ENCODE peak calls at places on chromosome 6, in seven cellular contexts. O is effector CD4-positive, alpha-beta T cell; I is H54; B is heart left ventricle; F is NAMALWA; W is mucosa of gallbladder; K is HEK293T. H is an unnamed sample.

GRCh38 chr6:143099647-143100046 is 39.0 kb downstream of the AIG1 start:
- DNase-seq in O (no peak), I (no peak), B (no peak), F (no peak), W (no peak), K (no peak), H (no peak)

GRCh38 chr6:99491159-99491558 is 24.1 kb downstream of the USP45 start:
- DNase-seq in O (no peak), I (no peak), B (no peak), F (no peak), W (no peak), K (no peak), H (no peak)

GRCh38 chr6:31113861-31114539 is 600 bp upstream of the PSORS1C1 start:
- DNase-seq in O (no peak), I (no peak), B (no peak), F (no peak), W (no peak), K (no peak), H (no peak)

GRCh38 chr6:150596439-150596838 is 3.2 kb upstream of the PLEKHG1 start:
- DNase-seq in O (no peak), I (no peak), B (no peak), F (no peak), W (no peak), K (no peak), H (no peak)

GRCh38 chr6:9266741-9267140 is 831.4 kb upstream of the SLC35B3 start:
- DNase-seq in O (no peak), I (no peak), B (no peak), F (no peak), W (no peak), K (no peak), H (no peak)

GRCh38 chr6:44386364-44386928 is 1.1 kb upstream of the CDC5L start:
- DNase-seq in O (no peak), I (no peak), B (no peak), F (no peak), W (no peak), K (no peak), H (no peak)

GRCh38 chr6:71248306-71248705 is 40.3 kb upstream of the OGFRL1 start:
- DNase-seq in O (no peak), I (peak), B (no peak), F (peak), W (no peak), K (no peak), H (no peak)

GRCh38 chr6:10583509-10583908 is 62.4 kb downstream of the GCNT2 start:
- DNase-seq in O (no peak), I (no peak), B (no peak), F (no peak), W (no peak), K (no peak), H (no peak)

GRCh38 chr6:44058617-44059358 is 68.5 kb downstream of the MRPL14 start:
- DNase-seq in O (no peak), I (peak), B (peak), F (no peak), W (peak), K (no peak), H (peak)

GRCh38 chr6:165049362-165049761 is 260.0 kb downstream of the C6orf118 start:
- DNase-seq in O (peak), I (no peak), B (peak), F (peak), W (peak), K (peak), H (no peak)

GRCh38 chr6:162973141-162973872 is 245.5 kb downstream of the PACRG start:
- DNase-seq in O (no peak), I (no peak), B (no peak), F (no peak), W (no peak), K (no peak), H (no peak)

GRCh38 chr6:43702522-43703440 is 15.2 kb upstream of the MRPS18A start:
- DNase-seq in O (no peak), I (peak), B (peak), F (peak), W (peak), K (peak), H (peak)

GRCh38 chr6:83708546-83708969 is 343 bp downstream of the SNAP91 start:
- DNase-seq in O (no peak), I (no peak), B (no peak), F (no peak), W (no peak), K (peak), H (no peak)

GRCh38 chr6:164102701-164103100 is 688.2 kb downstream of the QKI start:
- DNase-seq in O (no peak), I (no peak), B (no peak), F (no peak), W (no peak), K (no peak), H (no peak)

GRCh38 chr6:121105461-121105860 is 228.8 kb downstream of the TBC1D32 start:
- DNase-seq in O (no peak), I (no peak), B (no peak), F (no peak), W (no peak), K (no peak), H (no peak)

GRCh38 chr6:3414704-3415453 is 42.0 kb downstream of the SLC22A23 start:
- DNase-seq in O (no peak), I (no peak), B (no peak), F (no peak), W (no peak), K (no peak), H (no peak)

GRCh38 chr6:1552296-1552761 is 57.4 kb upstream of the FOXC1 start:
- DNase-seq in O (no peak), I (peak), B (no peak), F (peak), W (no peak), K (peak), H (no peak)

GRCh38 chr6:138662474-138662873 is 111.1 kb upstream of the CCDC28A start:
- DNase-seq in O (no peak), I (no peak), B (no peak), F (no peak), W (no peak), K (no peak), H (no peak)

GRCh38 chr6:117508450-117508971 is 26.0 kb downstream of the DCBLD1 start:
- DNase-seq in O (no peak), I (no peak), B (no peak), F (no peak), W (no peak), K (no peak), H (no peak)

GRCh38 chr6:77292564-77293546 is 170.4 kb downstream of the HTR1B start:
- DNase-seq in O (no peak), I (peak), B (no peak), F (no peak), W (no peak), K (no peak), H (no peak)

GRCh38 chr6:84512396-84512795 is 252.0 kb downstream of the TBX18 start:
- DNase-seq in O (no peak), I (no peak), B (no peak), F (no peak), W (no peak), K (no peak), H (no peak)

GRCh38 chr6:161383951-161384350 is 110.1 kb upstream of the AGPAT4 start:
- DNase-seq in O (no peak), I (no peak), B (no peak), F (no peak), W (no peak), K (no peak), H (no peak)

GRCh38 chr6:81235512-81235911 is 517.0 kb downstream of the TENT5A start:
- DNase-seq in O (no peak), I (no peak), B (no peak), F (no peak), W (no peak), K (no peak), H (no peak)